ENCODE peak calls at places on chromosomes 1 and 21, in seven cellular contexts. H, B, Y, N, X, R and P are unnamed samples.
A peak's percentile ranks its signal among the peaks of the same experiment; 100 is the strongest.

GRCh38 chr1:2968471-2968881 is 52.8 kb upstream of the ACTRT2 start:
- DNase-seq in H (no peak), B (peak; percentile 54), Y (no peak), N (no peak), X (no peak), R (no peak), P (no peak)

GRCh38 chr1:151988405-151988851 is 5.2 kb downstream of the S100A10 start:
- DNase-seq in H (no peak), B (no peak), Y (no peak), N (no peak), X (peak; percentile 75), R (peak; percentile 85), P (no peak)

GRCh38 chr21:39850333-39850732 is 16.9 kb upstream of the PCP4 start:
- DNase-seq in H (no peak), B (no peak), Y (no peak), N (no peak), X (no peak), R (no peak), P (no peak)

GRCh38 chr1:226728448-226728847 is 10.6 kb downstream of the ITPKB start:
- DNase-seq in H (no peak), B (no peak), Y (no peak), N (no peak), X (no peak), R (no peak), P (no peak)

GRCh38 chr1:60132985-60133673 is 59.6 kb upstream of the C1orf87 start:
- DNase-seq in H (no peak), B (peak; percentile 64), Y (no peak), N (no peak), X (peak; percentile 93), R (peak; percentile 68), P (no peak)

GRCh38 chr1:200665851-200666250 is 3.9 kb downstream of the DDX59 start:
- DNase-seq in H (no peak), B (no peak), Y (no peak), N (no peak), X (no peak), R (peak; percentile 21), P (no peak)

GRCh38 chr1:209900734-209901133 is 37.3 kb upstream of the SYT14 start:
- DNase-seq in H (no peak), B (no peak), Y (peak; percentile 2), N (no peak), X (peak; percentile 69), R (peak; percentile 58), P (no peak)

GRCh38 chr1:222225171-222225570 is 322.7 kb downstream of the HHIPL2 start:
- DNase-seq in H (no peak), B (no peak), Y (no peak), N (no peak), X (no peak), R (no peak), P (no peak)

GRCh38 chr1:8091691-8092090 is 65.6 kb upstream of the ERRFI1 start:
- DNase-seq in H (no peak), B (no peak), Y (no peak), N (no peak), X (peak; percentile 45), R (no peak), P (no peak)

GRCh38 chr1:38114231-38114630 is 67.6 kb upstream of the POU3F1 start:
- DNase-seq in H (no peak), B (no peak), Y (no peak), N (no peak), X (no peak), R (no peak), P (no peak)

GRCh38 chr1:59692591-59692990 is 122.2 kb upstream of the HOOK1 start:
- DNase-seq in H (no peak), B (no peak), Y (no peak), N (no peak), X (peak; percentile 88), R (peak; percentile 90), P (no peak)

GRCh38 chr1:14678011-14678638 is 79.6 kb downstream of the KAZN start:
- DNase-seq in H (no peak), B (no peak), Y (no peak), N (no peak), X (no peak), R (no peak), P (no peak)

GRCh38 chr1:39195166-39196111 is 9.1 kb upstream of the MACF1 start:
- DNase-seq in H (no peak), B (no peak), Y (no peak), N (no peak), X (peak; percentile 59), R (no peak), P (no peak)

GRCh38 chr1:190226006-190226405 is 251.7 kb downstream of the BRINP3 start:
- DNase-seq in H (no peak), B (no peak), Y (no peak), N (no peak), X (no peak), R (no peak), P (no peak)

GRCh38 chr1:42926870-42927242 is 31.8 kb downstream of the SLC2A1 start:
- DNase-seq in H (no peak), B (no peak), Y (no peak), N (no peak), X (no peak), R (no peak), P (no peak)

GRCh38 chr1:100188617-100189016 is 10.6 kb upstream of the LRRC39 start:
- DNase-seq in H (no peak), B (no peak), Y (no peak), N (no peak), X (peak; percentile 90), R (peak; percentile 73), P (no peak)

GRCh38 chr1:209456878-209457277 is 126.6 kb upstream of the CAMK1G start:
- DNase-seq in H (no peak), B (no peak), Y (no peak), N (no peak), X (no peak), R (no peak), P (no peak)

GRCh38 chr1:3587133-3587733 is 24.1 kb downstream of the MEGF6 start:
- DNase-seq in H (no peak), B (no peak), Y (no peak), N (no peak), X (no peak), R (peak; percentile 43), P (no peak)

GRCh38 chr1:31101147-31101502 is 35.6 kb upstream of the PUM1 start:
- DNase-seq in H (no peak), B (no peak), Y (no peak), N (no peak), X (peak; percentile 62), R (peak; percentile 72), P (no peak)

DNA sequence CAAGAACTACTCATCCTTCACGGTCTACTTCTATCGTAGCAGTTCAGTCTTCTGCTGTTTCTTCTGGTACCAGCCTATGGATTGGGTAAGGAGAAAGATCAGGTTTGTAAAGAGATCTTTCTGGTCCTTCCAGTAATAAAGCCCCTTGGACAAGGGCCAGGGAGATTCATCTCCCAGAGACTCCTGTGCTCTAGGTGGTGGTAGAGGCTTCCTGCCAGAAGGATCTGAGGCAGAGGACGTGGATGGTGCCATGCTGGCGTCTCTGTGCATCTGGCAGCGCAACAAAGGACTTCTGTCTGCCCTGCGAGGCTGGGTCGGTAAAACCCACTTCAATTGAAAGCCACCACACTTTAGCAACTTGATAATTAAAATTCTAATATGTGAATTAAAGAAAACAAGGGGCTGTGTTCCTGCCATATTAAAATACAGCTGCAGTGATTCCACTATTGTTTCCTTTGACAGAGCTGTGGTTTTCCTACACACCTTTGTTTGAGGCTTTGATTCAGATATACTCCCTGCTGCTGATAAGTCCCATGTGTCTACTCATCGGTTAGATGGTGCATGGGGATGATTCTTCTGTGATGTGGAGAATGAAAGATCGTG is 73.6 kb downstream of the ROR1 start:
- DNase-seq in H (no peak), B (no peak), Y (no peak), N (no peak), X (no peak), R (no peak), P (no peak)
- TF ChIP-seq CTCF in H (no peak), B (no peak), Y (no peak), N (no peak), X (no peak), R (no peak), P (no peak)

DNA sequence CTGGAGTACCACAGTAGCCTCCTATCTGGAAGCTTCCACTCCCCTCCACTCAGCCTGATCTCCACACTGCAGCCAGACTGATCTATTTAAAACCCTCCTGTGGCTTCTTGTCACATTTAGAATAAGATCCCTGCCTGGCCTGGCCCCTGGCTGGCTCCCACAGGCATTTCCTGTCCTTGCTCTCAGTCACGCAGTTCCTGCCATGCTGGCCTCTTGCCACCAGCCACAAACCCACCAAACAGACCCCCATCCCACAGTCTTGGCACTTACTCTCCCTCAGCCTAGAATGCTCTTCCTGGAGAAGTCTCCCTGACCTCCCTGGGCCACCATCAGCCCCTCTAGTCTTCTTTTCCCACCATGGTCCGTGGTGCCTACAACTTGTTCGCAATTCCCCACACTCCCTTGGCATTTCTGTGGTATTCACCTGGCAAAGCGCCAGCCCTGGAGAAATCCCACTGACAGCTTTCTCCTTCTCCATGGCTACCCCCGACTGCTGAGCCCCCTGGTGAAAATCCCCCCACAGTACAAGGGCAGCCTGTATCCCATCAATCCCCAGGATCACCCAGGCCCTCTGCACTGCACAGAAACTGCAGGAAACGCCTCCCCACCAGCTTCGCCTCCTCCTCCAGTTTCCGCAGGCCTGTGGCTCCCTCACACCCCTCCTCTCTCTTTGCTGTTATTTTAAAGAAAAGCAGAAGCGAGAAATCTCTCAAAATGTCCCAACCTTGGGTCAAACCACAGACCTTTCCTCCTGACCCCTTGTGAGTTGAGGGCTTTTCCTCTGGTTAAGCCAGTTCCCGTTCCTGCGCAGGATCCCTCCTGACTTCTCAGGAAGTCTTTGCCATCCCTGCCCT is 94.5 kb downstream of the SYT2 start:
- DNase-seq in H (peak; percentile 73), B (no peak), Y (peak; percentile 76), N (no peak), X (peak; percentile 75), R (peak; percentile 73), P (no peak)
- TF ChIP-seq CTCF in H (no peak), B (no peak), Y (no peak), N (no peak), X (no peak), R (no peak), P (no peak)

GRCh38 chr1:10557714-10558113 is 83.0 kb downstream of the PEX14 start:
- DNase-seq in H (no peak), B (no peak), Y (no peak), N (no peak), X (no peak), R (no peak), P (no peak)

GRCh38 chr1:10564063-10564462 is 89.3 kb downstream of the PEX14 start:
- DNase-seq in H (no peak), B (no peak), Y (no peak), N (no peak), X (peak; percentile 16), R (no peak), P (no peak)

GRCh38 chr1:10559386-10559785 is 84.6 kb downstream of the PEX14 start:
- DNase-seq in H (no peak), B (no peak), Y (no peak), N (no peak), X (no peak), R (no peak), P (no peak)

GRCh38 chr1:10561497-10561896 is 86.7 kb downstream of the PEX14 start:
- DNase-seq in H (no peak), B (no peak), Y (no peak), N (no peak), X (peak; percentile 36), R (peak; percentile 47), P (no peak)

GRCh38 chr1:10561955-10562354 is 87.2 kb downstream of the PEX14 start:
- DNase-seq in H (no peak), B (no peak), Y (no peak), N (peak; percentile 11), X (no peak), R (peak; percentile 20), P (no peak)
- TF ChIP-seq CTCF in H (peak; percentile 63), B (no peak), Y (no peak), N (peak; percentile 16), X (peak; percentile 17), R (peak; percentile 35), P (no peak)

GRCh38 chr1:47449702-47450552 is 12.1 kb downstream of the FOXD2 start:
- DNase-seq in H (no peak), B (no peak), Y (peak; percentile 57), N (peak; percentile 57), X (no peak), R (no peak), P (peak; percentile 68)
- TF ChIP-seq CTCF in H (peak; percentile 56), B (no peak), Y (peak; percentile 56), N (peak; percentile 82), X (peak; percentile 49), R (peak; percentile 40), P (peak; percentile 54)